ENCODE peak calls at places on chromosomes 16 and 17, in six cellular contexts. H is cardiac fibroblast, M is T-helper 1 cell, B is germinal center, E is T follicular helper cell, L is GM19239. X is an unnamed sample.

GRCh38 chr16:84182104-84182503 is 4.8 kb downstream of the TAF1C start:
- DNase-seq in L (no peak), B (no peak), H (no peak), M (no peak), E (no peak), X (no peak)

GRCh38 chr17:77086433-77087010 is 54.2 kb upstream of the SEC14L1 start:
- DNase-seq in M (peak), B (peak), H (peak), L (peak), E (peak), X (peak)

GRCh38 chr16:69621225-69621624 is 55.5 kb downstream of the NFAT5 start:
- DNase-seq in L (no peak), H (no peak), M (no peak), E (no peak), B (no peak), X (no peak)

GRCh38 chr17:43905985-43906852 is 1.1 kb downstream of the MPP2 start:
- DNase-seq in M (no peak), H (peak), B (no peak), E (no peak), L (no peak), X (no peak)

GRCh38 chr16:82379601-82380000 is 209.6 kb upstream of the MPHOSPH6 start:
- DNase-seq in E (no peak), M (no peak), L (no peak), H (no peak), B (no peak), X (no peak)

GRCh38 chr17:83195330-83196087 is 116.1 kb downstream of the METRNL start:
- DNase-seq in L (no peak), H (peak), E (no peak), B (no peak), M (no peak), X (no peak)

GRCh38 chr16:89047331-89048086 is 46.1 kb upstream of the ACSF3 start:
- DNase-seq in B (no peak), E (no peak), L (no peak), H (no peak), M (no peak), X (no peak)

GRCh38 chr17:78571329-78571728 is 5.9 kb downstream of the DNAH17 start:
- DNase-seq in M (no peak), B (no peak), L (no peak), H (no peak), E (no peak), X (no peak)

GRCh38 chr16:24174977-24175376 is 81.2 kb upstream of the CACNG3 start:
- DNase-seq in M (no peak), H (no peak), E (no peak), L (no peak), B (no peak), X (no peak)

GRCh38 chr17:81959362-81960129 is 1.4 kb downstream of the NOTUM start:
- DNase-seq in M (peak), B (peak), H (peak), E (peak), L (peak), X (peak)

GRCh38 chr16:17509194-17509593 is 38.4 kb upstream of the XYLT1 start:
- DNase-seq in H (no peak), L (no peak), E (no peak), B (no peak), M (no peak), X (no peak)

GRCh38 chr17:72806011-72806410 is 286.5 kb downstream of the SLC39A11 start:
- DNase-seq in E (no peak), L (no peak), H (no peak), M (no peak), B (no peak), X (no peak)

GRCh38 chr17:685006-685405 is 29.6 kb downstream of the VPS53 start:
- DNase-seq in B (no peak), E (no peak), H (no peak), M (no peak), L (no peak), X (no peak)

GRCh38 chr17:45101546-45101882 is 30.8 kb downstream of the PLCD3 start:
- DNase-seq in L (no peak), B (no peak), M (no peak), H (no peak), E (no peak), X (no peak)

GRCh38 chr16:70804153-70804728 is 3.3 kb upstream of the VAC14 start:
- DNase-seq in L (no peak), E (no peak), H (peak), M (no peak), B (no peak), X (no peak)

GRCh38 chr16:78381060-78381459 is 281.6 kb downstream of the WWOX start:
- DNase-seq in L (no peak), H (no peak), E (no peak), B (no peak), M (no peak), X (no peak)

GRCh38 chr17:76537578-76538280 is at the start of gene CYGB:
- DNase-seq in H (peak), M (no peak), B (no peak), E (no peak), L (no peak), X (no peak)

GRCh38 chr17:8465381-8466158 is 29.9 kb downstream of the NDEL1 start:
- DNase-seq in L (no peak), E (no peak), H (peak), M (no peak), B (no peak), X (no peak)

GRCh38 chr16:26727801-26728200 is 338.9 kb upstream of the C16orf82 start:
- DNase-seq in E (no peak), M (no peak), H (no peak), B (no peak), L (no peak), X (no peak)

GRCh38 chr16:66603537-66604375 is 748 bp upstream of the CMTM3 start:
- DNase-seq in M (peak), L (no peak), E (peak), H (peak), B (no peak), X (peak)

GRCh38 chr17:33927732-33928133 is 327.4 kb upstream of the CCL2 start:
- DNase-seq in H (no peak), B (no peak), M (no peak), L (no peak), E (no peak), X (peak)

GRCh38 chr17:58303981-58304734 is 23.4 kb upstream of the MPO start:
- DNase-seq in B (peak), L (peak), E (peak), M (no peak), H (peak), X (peak)